ENCODE peak calls at places on chromosomes 3 and 15, in eight cellular contexts. Y is ascending aorta; S is tibial nerve; I is mucosa of descending colon; D is PC-9; Q is body of pancreas; K is heart right ventricle; F is CD8-positive, alpha-beta memory T cell. G is an unnamed sample. For H3K4me1, the result is how much of the 10 kb centered on the place peaks cover.

GRCh38 chr3:1723726-1724125 is 374.9 kb upstream of the CNTN4 start:
- DNase-seq in Y (no peak), S (no peak), I (no peak), D (no peak), Q (no peak), K (no peak), F (no peak), G (no peak)

GRCh38 chr3:27467545-27467944 is 16.6 kb downstream of the SLC4A7 start:
- DNase-seq in Y (no peak), S (no peak), I (no peak), D (no peak), Q (no peak), K (no peak), F (no peak), G (no peak)

GRCh38 chr3:57966823-57967222 is 41.4 kb upstream of the FLNB start:
- DNase-seq in Y (no peak), S (no peak), I (no peak), D (no peak), Q (no peak), K (no peak), F (no peak), G (no peak)

GRCh38 chr3:11530153-11530721 is 113.5 kb downstream of the VGLL4 start:
- DNase-seq in Y (no peak), S (no peak), I (no peak), D (no peak), Q (no peak), K (peak), F (no peak), G (peak)

GRCh38 chr3:169812844-169813677 is at the start of the genes LRRC34 and LRRIQ4:
- DNase-seq in Y (no peak), S (peak), I (peak), D (peak), Q (peak), K (peak), F (peak), G (peak)

GRCh38 chr3:79361748-79362378 is 405.9 kb downstream of the ROBO1 start:
- DNase-seq in Y (no peak), S (no peak), I (peak), D (no peak), Q (no peak), K (peak), F (no peak), G (no peak)

GRCh38 chr3:118029049-118029448 is 1005.6 kb downstream of the IGSF11 start:
- DNase-seq in Y (no peak), S (no peak), I (no peak), D (no peak), Q (no peak), K (no peak), F (no peak), G (no peak)

GRCh38 chr3:138019288-138020069 is 9.5 kb downstream of the CLDN18 start:
- DNase-seq in Y (no peak), S (no peak), I (no peak), D (no peak), Q (no peak), K (no peak), F (no peak), G (no peak)

GRCh38 chr3:13069495-13069894 is 3.7 kb downstream of the IQSEC1 start:
- DNase-seq in Y (no peak), S (no peak), I (no peak), D (no peak), Q (no peak), K (no peak), F (peak), G (no peak)

GRCh38 chr15:85541744-85542143 is 161.3 kb downstream of the AKAP13 start:
- DNase-seq in Y (no peak), S (no peak), I (no peak), D (no peak), Q (no peak), K (no peak), F (no peak), G (no peak)

GRCh38 chr3:36132214-36132613 is 248.1 kb upstream of the STAC start:
- DNase-seq in Y (no peak), S (no peak), I (no peak), D (no peak), Q (no peak), K (no peak), F (no peak), G (no peak)

GRCh38 chr3:11476814-11477213 is 166.9 kb downstream of the VGLL4 start:
- DNase-seq in Y (no peak), S (no peak), I (peak), D (no peak), Q (no peak), K (no peak), F (no peak), G (no peak)

GRCh38 chr3:179731544-179731943 is 78.7 kb downstream of the USP13 start:
- DNase-seq in Y (no peak), S (no peak), I (no peak), D (no peak), Q (no peak), K (no peak), F (no peak), G (no peak)

GRCh38 chr15:66724732-66725467 is 22.9 kb downstream of the SMAD6 start:
- DNase-seq in Y (no peak), S (no peak), I (no peak), D (no peak), Q (no peak), K (no peak), F (no peak), G (no peak)

GRCh38 chr15:67105065-67105951 is 39.9 kb downstream of the SMAD3 start:
- DNase-seq in Y (no peak), S (no peak), I (no peak), D (peak), Q (peak), K (no peak), F (no peak), G (peak)

GRCh38 chr15:96428742-96429141 is 98.2 kb downstream of the NR2F2 start:
- DNase-seq in Y (no peak), S (no peak), I (no peak), D (peak), Q (no peak), K (peak), F (no peak), G (no peak)

GRCh38 chr3:11480663-11481298 is 162.9 kb downstream of the VGLL4 start:
- DNase-seq in Y (no peak), S (no peak), I (peak), D (no peak), Q (peak), K (no peak), F (no peak), G (no peak)

GRCh38 chr3:44439499-44440295 is 37.8 kb downstream of the ZNF445 start:
- DNase-seq in Y (peak), S (peak), I (peak), D (no peak), Q (peak), K (peak), F (peak), G (peak)

GRCh38 chr3:44992555-44993470 is 16.8 kb downstream of the EXOSC7 start:
- DNase-seq in Y (no peak), S (no peak), I (no peak), D (no peak), Q (peak), K (no peak), F (no peak), G (no peak)

GRCh38 chr3:30659270-30660127 is 53.1 kb downstream of the TGFBR2 start:
- DNase-seq in Y (no peak), S (no peak), I (no peak), D (peak), Q (no peak), K (no peak), F (no peak), G (no peak)

GRCh38 chr15:55588070-55588817 is at the start of gene PYGO1:
- DNase-seq in Y (no peak), S (peak), I (peak), D (peak), Q (peak), K (peak), F (peak), G (peak)

GRCh38 chr15:97730315-97730714 is 230.2 kb upstream of the ARRDC4 start:
- DNase-seq in Y (no peak), S (no peak), I (no peak), D (no peak), Q (no peak), K (no peak), F (no peak), G (no peak)

GRCh38 chr3:197599089-197599765 is 43.5 kb upstream of the BDH1 start:
- DNase-seq in Y (peak), S (peak), I (peak), D (peak), Q (peak), K (peak), F (peak), G (peak)

GRCh38 chr3:179768080-179768479 is 115.2 kb downstream of the USP13 start:
- DNase-seq in Y (no peak), S (no peak), I (peak), D (peak), Q (peak), K (no peak), F (no peak), G (no peak)

GRCh38 chr3:76470285-76470684 is 569.6 kb upstream of the ROBO2 start:
- DNase-seq in Y (no peak), S (no peak), I (no peak), D (no peak), Q (no peak), K (no peak), F (no peak), G (no peak)

GRCh38 chr3:129560931-129561594 is 18.1 kb downstream of the H1-8 start:
- DNase-seq in Y (peak), S (peak), I (peak), D (no peak), Q (peak), K (peak), F (no peak), G (peak)

GRCh38 chr3:23213813-23214212 is 10.7 kb downstream of the UBE2E2 start:
- DNase-seq in Y (no peak), S (no peak), I (no peak), D (no peak), Q (no peak), K (no peak), F (no peak), G (no peak)
- H3K4me1 ChIP-seq in Y (under half), S (under half), I (under half), D (under half), Q (under half), K (under half), F (under half), G (under half)

GRCh38 chr3:113094514-113094913 is 103.7 kb downstream of the GTPBP8 start:
- DNase-seq in Y (no peak), S (no peak), I (no peak), D (no peak), Q (no peak), K (no peak), F (no peak), G (no peak)

GRCh38 chr3:113088616-113089015 is 97.8 kb downstream of the GTPBP8 start:
- DNase-seq in Y (no peak), S (no peak), I (no peak), D (no peak), Q (no peak), K (no peak), F (no peak), G (no peak)

GRCh38 chr3:113092746-113093145 is 102.0 kb downstream of the GTPBP8 start:
- DNase-seq in Y (no peak), S (no peak), I (no peak), D (no peak), Q (no peak), K (no peak), F (no peak), G (no peak)

GRCh38 chr3:113086506-113087461 is 96.0 kb downstream of the GTPBP8 start:
- DNase-seq in Y (no peak), S (no peak), I (no peak), D (no peak), Q (no peak), K (no peak), F (no peak), G (no peak)

GRCh38 chr3:113091417-113091816 is 100.6 kb downstream of the GTPBP8 start:
- DNase-seq in Y (no peak), S (no peak), I (no peak), D (no peak), Q (no peak), K (no peak), F (no peak), G (no peak)
- H3K4me1 ChIP-seq in Y (under half), S (under half), I (under half), D (under half), Q (under half), K (under half), F (under half), G (under half)

DNA sequence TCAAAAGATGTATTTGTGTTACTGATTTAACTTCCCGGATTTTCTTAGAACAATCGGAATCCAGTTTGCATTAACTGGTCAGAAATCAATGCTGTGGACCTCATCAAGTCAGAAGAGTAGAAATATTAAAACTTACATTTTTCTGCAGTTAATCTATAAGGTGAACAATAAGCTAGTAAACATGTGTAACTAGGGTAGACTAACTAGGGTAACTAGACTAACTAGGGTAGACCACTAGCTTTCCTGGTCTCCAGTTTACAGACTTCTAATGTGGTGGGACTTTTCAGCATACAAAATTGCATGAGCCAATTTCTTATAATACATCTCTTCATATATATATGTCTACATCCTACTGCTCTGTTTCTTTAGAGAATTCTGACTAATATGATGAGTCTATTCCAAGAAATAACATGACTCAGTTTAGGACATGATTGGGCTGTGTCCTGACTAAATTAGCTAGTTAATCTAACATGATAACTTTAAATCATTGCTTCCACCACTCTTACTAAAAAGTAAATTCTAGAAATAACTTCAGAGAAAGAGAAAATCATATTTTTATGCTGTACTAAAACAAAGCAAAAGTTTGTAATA is 5.3 kb downstream of the PLSCR2 start:
- DNase-seq in Y (no peak), S (no peak), I (no peak), D (no peak), Q (no peak), K (no peak), F (no peak), G (no peak)
- H3K4me1 ChIP-seq in Y (under half), S (under half), I (under half), D (under half), Q (under half), K (under half), F (under half), G (under half)

DNA sequence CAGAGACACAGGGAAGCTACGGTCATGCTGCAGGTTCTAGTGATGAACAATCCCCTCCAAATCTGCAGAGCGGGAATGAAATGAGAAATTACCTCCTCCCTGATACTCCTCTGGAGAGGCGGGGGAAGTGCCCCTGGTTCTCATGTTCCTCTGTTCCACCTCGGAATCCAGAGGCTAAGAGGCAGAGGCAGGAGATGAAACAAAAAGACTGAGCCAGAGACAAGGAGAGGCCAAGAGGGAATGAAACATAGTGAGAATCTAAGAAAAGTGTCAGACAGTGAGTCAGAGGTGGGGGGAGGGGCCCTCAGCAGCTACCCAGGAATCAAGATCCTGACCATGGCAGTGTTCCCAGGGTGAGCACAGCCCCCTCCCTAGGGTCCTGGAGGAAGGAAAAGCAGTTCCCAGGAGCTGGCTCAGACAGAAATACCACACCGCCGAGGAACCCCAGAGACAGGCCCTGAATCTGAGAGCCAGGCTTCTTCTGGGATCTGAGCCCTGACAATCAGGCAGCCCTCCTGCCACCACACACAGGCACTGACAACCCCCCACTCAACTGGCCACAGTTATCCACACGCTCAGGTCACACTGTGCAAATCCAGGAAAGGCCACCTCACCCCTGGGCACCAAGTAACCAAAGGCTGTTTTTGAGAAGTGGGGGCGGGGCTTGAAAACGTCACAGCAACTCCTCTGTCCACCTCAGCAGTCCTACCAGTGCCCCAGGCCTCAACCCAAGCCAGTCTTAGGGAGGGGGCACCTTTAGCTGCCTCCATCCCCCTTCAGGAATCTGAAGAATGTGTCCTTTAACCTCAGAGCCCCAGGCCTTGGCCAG is 2.4 kb downstream of the CSRNP1 start:
- DNase-seq in Y (peak), S (peak), I (peak), D (peak), Q (peak), K (peak), F (peak), G (peak)
- H3K4me1 ChIP-seq in Y (under half), S (half or more), I (half or more), D (half or more), Q (half or more), K (half or more), F (half or more), G (half or more)

DNA sequence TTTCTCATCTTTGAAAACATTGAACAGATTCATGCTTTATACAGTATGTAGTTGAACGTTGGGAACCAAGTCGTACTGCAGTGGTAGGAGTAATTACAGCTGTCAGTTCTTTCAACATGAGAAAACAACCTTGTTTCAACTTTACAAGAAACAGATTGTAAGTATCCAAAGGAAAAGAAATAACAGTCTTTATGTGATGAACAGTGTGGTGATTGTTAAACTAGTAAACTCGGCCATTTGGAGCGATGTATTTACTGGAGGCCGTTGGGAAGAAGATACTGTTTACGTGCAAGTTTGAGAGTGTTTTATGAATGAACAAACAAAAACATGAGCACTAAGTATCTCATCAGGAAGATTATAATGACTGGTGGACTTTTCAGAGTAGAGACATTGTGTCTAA is 48.4 kb downstream of the EPHA3 start:
- DNase-seq in Y (no peak), S (no peak), I (no peak), D (no peak), Q (no peak), K (no peak), F (no peak), G (no peak)
- H3K4me1 ChIP-seq in Y (under half), S (under half), I (under half), D (under half), Q (under half), K (under half), F (under half), G (under half)

GRCh38 chr3:59456852-59457485 is 407.1 kb upstream of the CFAP20DC start:
- DNase-seq in Y (no peak), S (no peak), I (no peak), D (no peak), Q (no peak), K (no peak), F (no peak), G (no peak)

GRCh38 chr3:59446775-59447465 is 397.1 kb upstream of the CFAP20DC start:
- DNase-seq in Y (no peak), S (no peak), I (no peak), D (no peak), Q (no peak), K (no peak), F (no peak), G (no peak)

GRCh38 chr3:59451041-59451763 is 401.4 kb upstream of the CFAP20DC start:
- DNase-seq in Y (no peak), S (no peak), I (peak), D (no peak), Q (peak), K (peak), F (peak), G (no peak)

GRCh38 chr3:59451800-59452741 is 402.2 kb upstream of the CFAP20DC start:
- DNase-seq in Y (no peak), S (no peak), I (no peak), D (no peak), Q (no peak), K (no peak), F (no peak), G (no peak)
- H3K4me1 ChIP-seq in Y (under half), S (under half), I (under half), D (under half), Q (under half), K (under half), F (half or more), G (under half)

GRCh38 chr3:192851821-192852352 is 65.8 kb downstream of the MB21D2 start:
- DNase-seq in Y (peak), S (no peak), I (peak), D (peak), Q (peak), K (peak), F (no peak), G (peak)

GRCh38 chr3:192855434-192855833 is 62.2 kb downstream of the MB21D2 start:
- DNase-seq in Y (no peak), S (no peak), I (no peak), D (no peak), Q (no peak), K (no peak), F (no peak), G (no peak)

GRCh38 chr3:192848371-192849233 is 69.1 kb downstream of the MB21D2 start:
- DNase-seq in Y (no peak), S (no peak), I (no peak), D (no peak), Q (no peak), K (no peak), F (no peak), G (no peak)

GRCh38 chr3:192847918-192848317 is 69.7 kb downstream of the MB21D2 start:
- DNase-seq in Y (no peak), S (no peak), I (no peak), D (no peak), Q (no peak), K (no peak), F (no peak), G (no peak)

GRCh38 chr3:192850501-192850981 is 67.1 kb downstream of the MB21D2 start:
- DNase-seq in Y (no peak), S (no peak), I (peak), D (peak), Q (no peak), K (no peak), F (no peak), G (no peak)
- H3K4me1 ChIP-seq in Y (under half), S (under half), I (under half), D (under half), Q (under half), K (under half), F (under half), G (under half)

GRCh38 chr3:43023066-43023465 is 44.0 kb downstream of the GASK1A start:
- DNase-seq in Y (no peak), S (no peak), I (no peak), D (no peak), Q (no peak), K (no peak), F (no peak), G (no peak)

GRCh38 chr3:43023766-43024165 is 44.7 kb downstream of the GASK1A start:
- DNase-seq in Y (no peak), S (no peak), I (no peak), D (no peak), Q (no peak), K (no peak), F (no peak), G (no peak)

GRCh38 chr3:43024183-43024865 is 45.2 kb downstream of the GASK1A start:
- DNase-seq in Y (no peak), S (no peak), I (no peak), D (no peak), Q (no peak), K (no peak), F (peak), G (peak)

GRCh38 chr3:43019168-43019765 is 40.2 kb downstream of the GASK1A start:
- DNase-seq in Y (no peak), S (no peak), I (no peak), D (no peak), Q (no peak), K (no peak), F (no peak), G (no peak)

GRCh38 chr3:43022111-43022510 is 43.0 kb downstream of the GASK1A start:
- DNase-seq in Y (no peak), S (no peak), I (no peak), D (no peak), Q (no peak), K (no peak), F (no peak), G (peak)
- H3K4me1 ChIP-seq in Y (under half), S (under half), I (under half), D (under half), Q (under half), K (under half), F (half or more), G (under half)

G was measured in suprapubic skin.